ENCODE peak calls at places on chromosomes 13 and 19, in five cellular contexts. One of them, this sample, is unnamed.

GRCh38 chr13:109762791-109763190 is 23.6 kb downstream of the IRS2 start:
- DNase-seq in lung: no peak
- DNase-seq in left lung: no peak
- DNase-seq in colonic mucosa: no peak
- DNase-seq in pancreas: no peak
- DNase-seq in this sample: no peak

GRCh38 chr19:14561832-14562351 is 10.0 kb downstream of the NDUFB7 start:
- DNase-seq in pancreas: peak; percentile 78
- DNase-seq in colonic mucosa: no peak
- DNase-seq in lung: no peak
- DNase-seq in left lung: no peak
- DNase-seq in this sample: peak; percentile 37

GRCh38 chr19:21902596-21902995 is 66.6 kb upstream of the ZNF43 start:
- DNase-seq in pancreas: no peak
- DNase-seq in left lung: no peak
- DNase-seq in lung: no peak
- DNase-seq in colonic mucosa: no peak
- DNase-seq in this sample: no peak

GRCh38 chr19:35169226-35169995 is 14.9 kb downstream of the FXYD5 start:
- DNase-seq in lung: no peak
- DNase-seq in pancreas: no peak
- DNase-seq in left lung: no peak
- DNase-seq in colonic mucosa: no peak
- DNase-seq in this sample: no peak

GRCh38 chr13:98766120-98766519 is 13.6 kb upstream of the SLC15A1 start:
- DNase-seq in colonic mucosa: no peak
- DNase-seq in lung: no peak
- DNase-seq in pancreas: no peak
- DNase-seq in left lung: no peak
- DNase-seq in this sample: no peak

GRCh38 chr13:96904232-96904631 is 90.0 kb downstream of the OXGR1 start:
- DNase-seq in lung: no peak
- DNase-seq in colonic mucosa: no peak
- DNase-seq in pancreas: no peak
- DNase-seq in left lung: no peak
- DNase-seq in this sample: no peak

GRCh38 chr13:44816701-44817684 is 172.3 kb downstream of the NUFIP1 start:
- DNase-seq in left lung: no peak
- DNase-seq in colonic mucosa: no peak
- DNase-seq in lung: no peak
- DNase-seq in pancreas: no peak
- DNase-seq in this sample: peak; percentile 68

GRCh38 chr13:73492811-73493210 is 434.0 kb downstream of the KLF5 start:
- DNase-seq in left lung: no peak
- DNase-seq in pancreas: no peak
- DNase-seq in colonic mucosa: no peak
- DNase-seq in lung: no peak
- DNase-seq in this sample: peak; percentile 26

GRCh38 chr13:31982540-31982939 is 49.0 kb upstream of the FRY start:
- DNase-seq in pancreas: peak; percentile 65
- DNase-seq in lung: peak; percentile 75
- DNase-seq in left lung: peak; percentile 89
- DNase-seq in colonic mucosa: peak; percentile 54
- DNase-seq in this sample: peak; percentile 98

GRCh38 chr19:8352134-8352827 is 9.2 kb upstream of the KANK3 start:
- DNase-seq in colonic mucosa: no peak
- DNase-seq in lung: no peak
- DNase-seq in pancreas: peak; percentile 17
- DNase-seq in left lung: no peak
- DNase-seq in this sample: peak; percentile 61

GRCh38 chr13:112113355-112113754 is 46.4 kb downstream of the SOX1 start:
- DNase-seq in left lung: no peak
- DNase-seq in lung: no peak
- DNase-seq in colonic mucosa: peak; percentile 52
- DNase-seq in pancreas: no peak
- DNase-seq in this sample: no peak

GRCh38 chr19:48292798-48293197 is 22.9 kb downstream of the ZNF114 start:
- DNase-seq in colonic mucosa: no peak
- DNase-seq in pancreas: no peak
- DNase-seq in left lung: no peak
- DNase-seq in lung: no peak
- DNase-seq in this sample: peak; percentile 90

GRCh38 chr19:35451278-35452096 is 3.4 kb downstream of the FFAR2 start:
- DNase-seq in pancreas: no peak
- DNase-seq in left lung: no peak
- DNase-seq in lung: no peak
- DNase-seq in colonic mucosa: no peak
- DNase-seq in this sample: no peak

GRCh38 chr13:114067886-114068722 is 64.3 kb downstream of the RASA3 start:
- DNase-seq in lung: no peak
- DNase-seq in left lung: peak; percentile 56
- DNase-seq in pancreas: peak; percentile 44
- DNase-seq in colonic mucosa: no peak
- DNase-seq in this sample: no peak

GRCh38 chr13:35630551-35631275 is 154.2 kb upstream of the MAB21L1 start:
- DNase-seq in colonic mucosa: no peak
- DNase-seq in pancreas: no peak
- DNase-seq in lung: no peak
- DNase-seq in left lung: no peak
- DNase-seq in this sample: peak; percentile 67

GRCh38 chr13:103772576-103772975 is 706.4 kb upstream of the SLC10A2 start:
- DNase-seq in colonic mucosa: no peak
- DNase-seq in left lung: no peak
- DNase-seq in pancreas: no peak
- DNase-seq in lung: no peak
- DNase-seq in this sample: no peak

GRCh38 chr13:27868639-27869435 is 51.0 kb upstream of the PDX1 start:
- DNase-seq in lung: no peak
- DNase-seq in colonic mucosa: no peak
- DNase-seq in pancreas: no peak
- DNase-seq in left lung: no peak
- DNase-seq in this sample: peak; percentile 25

GRCh38 chr13:86108334-86108733 is 309.1 kb upstream of the SLITRK6 start:
- DNase-seq in pancreas: no peak
- DNase-seq in colonic mucosa: no peak
- DNase-seq in lung: no peak
- DNase-seq in left lung: no peak
- DNase-seq in this sample: no peak

GRCh38 chr13:27183561-27184147 is 12.0 kb upstream of the USP12 start:
- DNase-seq in lung: no peak
- DNase-seq in left lung: no peak
- DNase-seq in pancreas: no peak
- DNase-seq in colonic mucosa: no peak
- DNase-seq in this sample: peak; percentile 80

GRCh38 chr13:87893982-87894527 is 222.9 kb downstream of the SLITRK5 start:
- DNase-seq in lung: no peak
- DNase-seq in left lung: no peak
- DNase-seq in colonic mucosa: no peak
- DNase-seq in pancreas: no peak
- DNase-seq in this sample: no peak

GRCh38 chr13:48831248-48831647 is 144.5 kb upstream of the FNDC3A start:
- DNase-seq in left lung: no peak
- DNase-seq in colonic mucosa: no peak
- DNase-seq in lung: no peak
- DNase-seq in pancreas: no peak
- DNase-seq in this sample: peak; percentile 21

GRCh38 chr13:91725646-91726045 is 327.2 kb downstream of the GPC5 start:
- DNase-seq in lung: no peak
- DNase-seq in pancreas: no peak
- DNase-seq in colonic mucosa: no peak
- DNase-seq in left lung: no peak
- DNase-seq in this sample: no peak

GRCh38 chr19:11208526-11209471 is 11.5 kb upstream of the KANK2 start:
- DNase-seq in pancreas: peak; percentile 67
- DNase-seq in lung: no peak
- DNase-seq in left lung: no peak
- DNase-seq in colonic mucosa: no peak
- DNase-seq in this sample: no peak

GRCh38 chr19:277581-278165 is 13.5 kb downstream of the PLPP2 start:
- DNase-seq in pancreas: no peak
- DNase-seq in colonic mucosa: no peak
- DNase-seq in lung: no peak
- DNase-seq in left lung: no peak
- DNase-seq in this sample: peak; percentile 49

GRCh38 chr19:461664-462551 is 1.1 kb upstream of the SHC2 start:
- DNase-seq in colonic mucosa: peak; percentile 72
- DNase-seq in left lung: no peak
- DNase-seq in pancreas: peak; percentile 97
- DNase-seq in lung: no peak
- DNase-seq in this sample: no peak

GRCh38 chr19:29680447-29680846 is 15.2 kb downstream of the PLEKHF1 start:
- DNase-seq in pancreas: no peak
- DNase-seq in lung: no peak
- DNase-seq in colonic mucosa: peak; percentile 65
- DNase-seq in left lung: peak; percentile 73
- DNase-seq in this sample: no peak

GRCh38 chr19:29677001-29677781 is 11.9 kb downstream of the PLEKHF1 start:
- DNase-seq in pancreas: peak; percentile 34
- DNase-seq in colonic mucosa: no peak
- DNase-seq in left lung: no peak
- DNase-seq in lung: no peak
- DNase-seq in this sample: no peak

GRCh38 chr19:29676586-29676985 is 11.3 kb downstream of the PLEKHF1 start:
- DNase-seq in pancreas: no peak
- DNase-seq in colonic mucosa: no peak
- DNase-seq in left lung: peak; percentile 72
- DNase-seq in lung: no peak
- DNase-seq in this sample: no peak

GRCh38 chr19:29679598-29680210 is 14.4 kb downstream of the PLEKHF1 start:
- DNase-seq in left lung: no peak
- DNase-seq in lung: no peak
- DNase-seq in pancreas: peak; percentile 17
- DNase-seq in colonic mucosa: no peak
- DNase-seq in this sample: no peak

GRCh38 chr19:29678484-29679106 is 13.3 kb downstream of the PLEKHF1 start:
- DNase-seq in left lung: peak; percentile 36
- DNase-seq in pancreas: peak; percentile 66
- DNase-seq in lung: no peak
- DNase-seq in colonic mucosa: no peak
- DNase-seq in this sample: no peak
- TF ChIP-seq CTCF in left lung: no peak
- TF ChIP-seq CTCF in pancreas: no peak
- TF ChIP-seq CTCF in lung: no peak
- TF ChIP-seq CTCF in colonic mucosa: no peak
- TF ChIP-seq CTCF in this sample: no peak

DNA sequence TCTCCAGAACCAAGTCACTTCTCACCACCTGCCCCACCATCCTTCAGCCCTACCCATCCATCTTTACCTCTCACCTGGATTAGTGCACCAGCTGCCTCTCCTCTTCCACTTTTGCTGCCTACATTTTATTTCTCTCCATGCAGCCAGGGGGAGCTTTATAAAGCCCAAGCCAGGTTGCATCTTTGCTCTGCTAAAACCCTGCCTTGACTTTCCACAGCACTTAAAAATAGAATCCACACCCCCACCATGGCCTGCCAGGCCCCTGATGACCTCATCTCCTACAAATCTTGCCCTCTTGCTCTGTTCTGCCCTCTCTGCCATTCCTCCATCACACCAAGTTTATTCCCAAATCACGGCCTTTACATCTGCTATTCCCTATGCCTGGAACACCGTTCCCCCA is 1.8 kb downstream of the HOOK2 start:
- DNase-seq in lung: no peak
- DNase-seq in pancreas: no peak
- DNase-seq in colonic mucosa: no peak
- DNase-seq in left lung: no peak
- DNase-seq in this sample: peak; percentile 47
- TF ChIP-seq CTCF in lung: no peak
- TF ChIP-seq CTCF in pancreas: no peak
- TF ChIP-seq CTCF in colonic mucosa: no peak
- TF ChIP-seq CTCF in left lung: no peak
- TF ChIP-seq CTCF in this sample: peak; percentile 41

GRCh38 chr19:44772969-44773368 is 4.7 kb upstream of the CBLC start:
- DNase-seq in left lung: no peak
- DNase-seq in pancreas: no peak
- DNase-seq in lung: no peak
- DNase-seq in colonic mucosa: no peak
- DNase-seq in this sample: no peak
- TF ChIP-seq CTCF in left lung: no peak
- TF ChIP-seq CTCF in pancreas: no peak
- TF ChIP-seq CTCF in lung: no peak
- TF ChIP-seq CTCF in colonic mucosa: no peak
- TF ChIP-seq CTCF in this sample: no peak

GRCh38 chr19:55452381-55453325 is 8.8 kb downstream of the ISOC2 start:
- DNase-seq in colonic mucosa: peak; percentile 63
- DNase-seq in left lung: no peak
- DNase-seq in lung: peak; percentile 68
- DNase-seq in pancreas: peak; percentile 65
- DNase-seq in this sample: peak; percentile 66
- TF ChIP-seq CTCF in colonic mucosa: no peak
- TF ChIP-seq CTCF in left lung: no peak
- TF ChIP-seq CTCF in lung: no peak
- TF ChIP-seq CTCF in pancreas: no peak
- TF ChIP-seq CTCF in this sample: no peak

DNA sequence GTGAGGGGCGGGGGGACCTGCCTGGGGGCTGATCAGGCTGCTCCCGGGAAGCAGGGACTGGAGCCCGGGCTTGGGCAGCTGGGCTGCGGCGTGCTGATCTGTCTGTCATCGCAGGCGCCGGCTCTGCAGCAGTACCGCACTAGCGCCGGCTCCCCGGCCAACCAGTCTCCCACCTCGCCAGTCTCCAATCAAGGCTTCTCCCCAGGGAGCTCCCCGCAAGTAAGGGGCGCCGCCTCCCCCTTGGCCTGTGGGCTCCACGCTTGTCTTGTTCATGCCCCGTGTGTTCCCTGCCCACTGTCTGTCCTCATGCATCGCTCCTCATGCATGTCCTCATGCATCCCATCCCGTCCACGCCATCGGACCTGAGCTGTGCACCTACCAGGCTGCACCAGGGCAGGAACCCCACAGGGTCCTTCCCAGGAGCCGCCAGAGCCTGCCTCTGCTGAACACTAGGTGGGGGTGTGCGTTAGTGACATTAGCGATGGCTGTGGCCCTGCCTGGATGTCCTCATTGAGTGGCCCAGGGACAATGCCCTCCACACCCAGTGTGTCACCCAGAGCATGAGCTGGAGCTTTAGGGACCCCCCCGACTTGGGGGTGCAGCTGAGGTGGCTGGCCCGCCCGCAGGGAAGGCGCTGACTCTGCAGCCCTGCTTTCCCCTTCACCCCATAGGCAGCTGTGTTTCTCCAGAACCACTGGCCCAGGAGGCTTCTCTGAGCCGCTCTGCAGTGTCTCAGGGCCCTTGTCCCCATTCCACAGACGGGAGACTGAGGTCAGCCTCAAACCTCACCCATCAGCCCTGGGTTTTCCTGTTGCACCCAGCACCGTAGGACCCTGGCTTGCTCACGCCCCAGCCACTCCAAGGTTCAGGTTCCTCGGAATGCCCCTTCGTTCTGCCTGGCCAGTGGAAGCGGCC is 19.5 kb downstream of the COMP start:
- DNase-seq in left lung: no peak
- DNase-seq in pancreas: peak; percentile 71
- DNase-seq in lung: no peak
- DNase-seq in colonic mucosa: no peak
- DNase-seq in this sample: no peak
- TF ChIP-seq CTCF in left lung: no peak
- TF ChIP-seq CTCF in pancreas: no peak
- TF ChIP-seq CTCF in lung: no peak
- TF ChIP-seq CTCF in colonic mucosa: no peak
- TF ChIP-seq CTCF in this sample: peak; percentile 15